ENCODE peak calls at places on chromosomes 11 and 22, in ten cellular contexts. Y, M, Z, W, J, G, R, O, T and L are unnamed samples.

GRCh38 chr11:8584511-8584910 is 9.5 kb downstream of the STK33 start:
- DNase-seq in M (peak; percentile 50), O (no peak), T (no peak), G (no peak), R (no peak), Z (no peak), Y (no peak), J (no peak), W (no peak), L (no peak)

GRCh38 chr22:48869161-48869560 is 958.5 kb downstream of the BRD1 start:
- DNase-seq in M (no peak), T (no peak), J (no peak), W (no peak), Y (no peak), O (no peak), G (no peak), Z (no peak), R (no peak), L (no peak)

GRCh38 chr22:24359452-24360120 is 67.8 kb upstream of the ADORA2A start:
- DNase-seq in T (no peak), Z (no peak), O (no peak), G (no peak), J (peak; percentile 33), W (no peak), Y (peak; percentile 9), R (no peak), M (no peak), L (no peak)

GRCh38 chr22:38570841-38571364 is 920 bp upstream of the DMC1 start:
- DNase-seq in Y (peak; percentile 36), M (peak; percentile 28), O (peak; percentile 12), W (no peak), G (no peak), Z (no peak), J (peak; percentile 31), T (peak; percentile 39), R (peak; percentile 32), L (peak; percentile 24)

GRCh38 chr11:17197431-17197898 is 10.3 kb downstream of the PIK3C2A start:
- DNase-seq in R (no peak), Y (peak; percentile 30), G (no peak), Z (no peak), T (no peak), O (no peak), W (no peak), M (no peak), J (peak; percentile 11), L (peak; percentile 52)

GRCh38 chr11:2378527-2379210 is 1.6 kb downstream of the CD81 start:
- DNase-seq in G (peak; percentile 42), Y (peak; percentile 48), Z (no peak), O (no peak), M (no peak), T (peak; percentile 89), R (no peak), W (no peak), J (peak; percentile 49), L (peak; percentile 44)

GRCh38 chr11:71184421-71185210 is 67.8 kb downstream of the SHANK2 start:
- DNase-seq in J (no peak), O (no peak), W (peak; percentile 28), Z (no peak), Y (no peak), R (no peak), M (no peak), T (no peak), G (no peak), L (no peak)

GRCh38 chr11:130781906-130782305 is 134.4 kb downstream of the SNX19 start:
- DNase-seq in R (no peak), Z (no peak), G (no peak), O (no peak), J (peak; percentile 44), M (peak; percentile 21), W (no peak), T (peak; percentile 73), Y (no peak), L (peak; percentile 30)

GRCh38 chr22:36067237-36067558 is 38.6 kb upstream of the RBFOX2 start:
- DNase-seq in Y (no peak), T (no peak), W (no peak), R (no peak), Z (no peak), M (no peak), G (no peak), O (no peak), J (no peak), L (no peak)

GRCh38 chr11:44277097-44278090 is 32.5 kb downstream of the ALX4 start:
- DNase-seq in M (no peak), T (no peak), Z (no peak), W (no peak), O (no peak), Y (no peak), G (no peak), J (no peak), R (no peak), L (no peak)

GRCh38 chr11:75400110-75400865 is 970 bp downstream of the RPS3 start:
- DNase-seq in G (no peak), R (peak; percentile 15), T (peak; percentile 19), J (no peak), O (no peak), Z (no peak), Y (peak; percentile 25), M (no peak), W (no peak), L (peak; percentile 21)

GRCh38 chr22:39152511-39153219 is at the start of gene CBX7:
- DNase-seq in O (peak; percentile 86), W (peak; percentile 93), Z (peak; percentile 55), R (peak; percentile 87), J (peak; percentile 84), Y (peak; percentile 79), T (peak; percentile 84), M (peak; percentile 78), G (peak; percentile 47), L (peak; percentile 78)

GRCh38 chr22:48819991-48820390 is 1007.7 kb downstream of the BRD1 start:
- DNase-seq in O (no peak), J (no peak), T (no peak), Z (no peak), W (peak; percentile 20), M (no peak), G (no peak), R (no peak), Y (no peak), L (no peak)

GRCh38 chr22:45302047-45302446 is 7.7 kb upstream of the FAM118A start:
- DNase-seq in J (peak; percentile 46), M (peak; percentile 57), O (no peak), W (no peak), Z (no peak), G (peak; percentile 64), Y (peak; percentile 92), T (peak; percentile 87), R (no peak), L (peak; percentile 89)

GRCh38 chr11:34976496-34976895 is 60.1 kb downstream of the PDHX start:
- DNase-seq in W (no peak), G (no peak), O (no peak), M (no peak), R (no peak), J (no peak), T (no peak), Z (no peak), Y (no peak), L (no peak)

GRCh38 chr11:108965602-108966001 is 300.7 kb downstream of the DDX10 start:
- DNase-seq in Z (no peak), M (peak; percentile 24), J (peak; percentile 93), G (peak; percentile 57), R (no peak), T (peak; percentile 93), O (no peak), W (no peak), Y (peak; percentile 92), L (peak; percentile 87)